ENCODE peak calls at places on chromosomes 2 and 18, in six cellular contexts. M is germinal center; Y is HCT116; S is activated T-helper 1 cell treated with anti-CD3 and anti-CD28 coated beads, Interleukin-12 subunit alpha, Interleukin-12 subunit beta, Interleukin-2, Interleukin-4 antibody, amounts not matched to agents 30 ng/mL and 10 ng/mL and 1 ng/mL, durations not matched to agents 14 hours and 24 hours and 36 hours; H is naive thymus-derived CD8-positive, alpha-beta T cell; F is GM20000. O is an unnamed sample.

GRCh38 chr2:68463287-68463877 is 3.7 kb downstream of the FBXO48 start:
- DNase-seq in M (peak; percentile 47), S (no peak), Y (peak; percentile 62), H (no peak), F (peak; percentile 51), O (peak; percentile 73)

GRCh38 chr2:30165050-30165520 is 18.3 kb downstream of the YPEL5 start:
- DNase-seq in S (peak; percentile 62), F (peak; percentile 80), H (peak; percentile 66), M (peak; percentile 90), Y (peak; percentile 91), O (peak; percentile 92)

GRCh38 chr2:127581516-127582490 is 46.3 kb downstream of the MYO7B start:
- DNase-seq in M (no peak), F (no peak), Y (no peak), S (no peak), H (no peak), O (no peak)

GRCh38 chr18:42275138-42275535 is 320.1 kb downstream of the PIK3C3 start:
- DNase-seq in M (no peak), S (no peak), F (no peak), Y (no peak), H (no peak), O (no peak)

GRCh38 chr18:49207373-49207772 is 253.1 kb downstream of the DYM start:
- DNase-seq in S (no peak), H (no peak), M (no peak), F (no peak), Y (peak; percentile 21), O (no peak)

GRCh38 chr2:82790277-82791021 is 1668.6 kb downstream of the SUCLG1 start:
- DNase-seq in Y (no peak), M (no peak), F (no peak), S (no peak), H (no peak), O (no peak)

GRCh38 chr18:62717850-62718229 is 2.5 kb downstream of the PHLPP1 start:
- DNase-seq in F (no peak), M (no peak), Y (no peak), H (no peak), S (no peak), O (no peak)

GRCh38 chr2:74021407-74021755 is 36.7 kb downstream of the TET3 start:
- DNase-seq in S (no peak), Y (no peak), F (no peak), H (no peak), M (no peak), O (no peak)

GRCh38 chr2:153100139-153100538 is 378.4 kb downstream of the RPRM start:
- DNase-seq in S (no peak), Y (no peak), H (no peak), M (no peak), F (no peak), O (no peak)

GRCh38 chr2:171244970-171245782 is 84.5 kb upstream of the TLK1 start:
- DNase-seq in M (no peak), H (no peak), Y (no peak), S (no peak), F (no peak), O (peak; percentile 25)

GRCh38 chr18:40821596-40822243 is 1133.3 kb upstream of the PIK3C3 start:
- DNase-seq in M (no peak), S (no peak), H (no peak), Y (no peak), F (no peak), O (no peak)

GRCh38 chr18:6782861-6783260 is 53.3 kb downstream of the ARHGAP28 start:
- DNase-seq in Y (no peak), M (no peak), H (no peak), F (no peak), S (no peak), O (no peak)

GRCh38 chr2:1713839-1714236 is 30.5 kb downstream of the PXDN start:
- DNase-seq in S (no peak), H (no peak), Y (no peak), M (no peak), F (no peak), O (no peak)

GRCh38 chr2:208407667-208408066 is 1.1 kb downstream of the PTH2R start:
- DNase-seq in S (no peak), M (no peak), H (no peak), Y (no peak), F (peak; percentile 41), O (no peak)

GRCh38 chr2:207772081-207772843 is 2.6 kb upstream of the FZD5 start:
- DNase-seq in M (no peak), S (no peak), H (no peak), F (no peak), Y (no peak), O (no peak)

GRCh38 chr2:232295971-232296370 is 82.6 kb upstream of the ALPP start:
- DNase-seq in S (no peak), M (no peak), H (no peak), Y (no peak), F (no peak), O (no peak)

GRCh38 chr2:223720367-223720766 is 117.0 kb downstream of the AP1S3 start:
- DNase-seq in S (no peak), M (no peak), H (no peak), Y (no peak), F (no peak), O (no peak)

GRCh38 chr2:101619191-101619591 is 78.3 kb upstream of the MAP4K4 start:
- DNase-seq in Y (no peak), M (no peak), S (no peak), H (no peak), F (no peak), O (no peak)

GRCh38 chr2:48210189-48210588 is 303.9 kb upstream of the FBXO11 start:
- DNase-seq in F (no peak), Y (no peak), S (no peak), H (no peak), M (no peak), O (no peak)

GRCh38 chr2:164028764-164029534 is 293.1 kb upstream of the FIGN start:
- DNase-seq in H (no peak), M (no peak), S (no peak), Y (no peak), F (no peak), O (no peak)

GRCh38 chr2:237464757-237465391 is 22.2 kb upstream of the MLPH start:
- DNase-seq in S (no peak), M (no peak), Y (no peak), F (no peak), H (no peak), O (no peak)

GRCh38 chr2:157190151-157190550 is 67.4 kb upstream of the GALNT5 start:
- DNase-seq in H (no peak), Y (no peak), M (no peak), F (no peak), S (no peak), O (no peak)

GRCh38 chr2:102063360-102063947 is 71.7 kb downstream of the IL1R2 start:
- DNase-seq in M (no peak), H (no peak), F (no peak), Y (no peak), S (no peak), O (no peak)

GRCh38 chr2:26509141-26509540 is 31.2 kb upstream of the OTOF start:
- DNase-seq in F (no peak), S (no peak), H (no peak), Y (no peak), M (no peak), O (no peak)

GRCh38 chr2:85593023-85593422 is 2.5 kb upstream of the RNF181 start:
- DNase-seq in F (no peak), Y (no peak), M (no peak), S (no peak), H (no peak), O (no peak)

GRCh38 chr2:63903003-63903402 is 61.3 kb downstream of the UGP2 start:
- DNase-seq in M (no peak), S (no peak), H (no peak), Y (no peak), F (peak; percentile 25), O (peak; percentile 11)

GRCh38 chr2:42558827-42559226 is 9.6 kb upstream of the MTA3 start:
- DNase-seq in M (no peak), F (no peak), Y (peak; percentile 3), H (no peak), S (no peak), O (peak; percentile 33)

GRCh38 chr2:29705636-29706035 is 215.8 kb downstream of the ALK start:
- DNase-seq in H (no peak), S (no peak), M (no peak), F (no peak), Y (no peak), O (no peak)

GRCh38 chr2:108612514-108613183 is 78.4 kb downstream of the LIMS1 start:
- DNase-seq in Y (no peak), S (peak; percentile 58), M (peak; percentile 57), F (peak; percentile 74), H (no peak), O (peak; percentile 60)

GRCh38 chr2:134736167-134736885 is 17.5 kb upstream of the TMEM163 start:
- DNase-seq in Y (peak; percentile 3), F (no peak), M (peak; percentile 34), H (no peak), S (no peak), O (peak; percentile 78)

GRCh38 chr2:100957971-100958653 is 44.0 kb upstream of the RPL31 start:
- DNase-seq in H (no peak), M (no peak), Y (no peak), F (no peak), S (no peak), O (no peak)

GRCh38 chr18:22340340-22340739 is 77.4 kb downstream of the CTAGE1 start:
- DNase-seq in Y (no peak), H (no peak), M (no peak), F (no peak), S (no peak), O (no peak)